ENCODE peak calls at places on chromosomes 5 and 9, in nine cellular contexts. S is HT1080; R is A172; Z is activated T-helper 1 cell treated with Interleukin-2 at 50 U/mL for 16 hours; I is T-helper 17 cell; C is fibroblast of mammary gland; Q is activated naive CD4-positive, alpha-beta T cell treated with Interleukin-2 at 50 U/mL for 16 hours; D is AG10803; V is HL-60. H is an unnamed sample.

GRCh38 chr5:53350991-53351770 is 129.2 kb upstream of the FST start:
- DNase-seq in S (peak), R (no peak), Z (no peak), I (no peak), C (no peak), Q (no peak), D (no peak), V (no peak), H (no peak)

GRCh38 chr5:61817472-61818326 is 485.6 kb downstream of the ZSWIM6 start:
- DNase-seq in S (peak), R (peak), Z (no peak), I (no peak), C (peak), Q (no peak), D (peak), V (no peak), H (peak)

GRCh38 chr9:70761139-70761538 is 346.7 kb upstream of the KLF9 start:
- DNase-seq in S (no peak), R (peak), Z (no peak), I (no peak), C (no peak), Q (no peak), D (no peak), V (no peak), H (no peak)

GRCh38 chr5:148387325-148387724 is 3.6 kb downstream of the FBXO38 start:
- DNase-seq in S (peak), R (no peak), Z (no peak), I (no peak), C (peak), Q (no peak), D (peak), V (no peak), H (no peak)

GRCh38 chr9:81984911-81985310 is 3.7 kb upstream of the SPATA31D1 start:
- DNase-seq in S (peak), R (no peak), Z (no peak), I (no peak), C (peak), Q (no peak), D (no peak), V (no peak), H (no peak)

GRCh38 chr9:5571629-5572232 is 57.2 kb upstream of the RIC1 start:
- DNase-seq in S (no peak), R (no peak), Z (no peak), I (no peak), C (no peak), Q (no peak), D (no peak), V (no peak), H (no peak)

GRCh38 chr5:109924708-109925107 is 235.0 kb downstream of the MAN2A1 start:
- DNase-seq in S (no peak), R (no peak), Z (no peak), I (no peak), C (no peak), Q (no peak), D (no peak), V (no peak), H (no peak)

GRCh38 chr5:35853652-35854051 is 3.0 kb upstream of the IL7R start:
- DNase-seq in S (no peak), R (no peak), Z (peak), I (peak), C (no peak), Q (peak), D (peak), V (peak), H (no peak)

GRCh38 chr9:37026085-37026935 is 7.8 kb downstream of the PAX5 start:
- DNase-seq in S (no peak), R (no peak), Z (no peak), I (no peak), C (no peak), Q (no peak), D (no peak), V (no peak), H (peak)